ENCODE peak calls at places on chromosomes 1 and 21, in six cellular contexts. Q, T, D, Z, H and W are unnamed samples.

GRCh38 chr1:183993132-183993531 is 44.4 kb downstream of the COLGALT2 start:
- DNase-seq in Q (no peak), T (no peak), D (no peak), Z (no peak), H (no peak), W (no peak)

GRCh38 chr1:24803220-24803619 is 58.0 kb downstream of the CLIC4 start:
- DNase-seq in Q (no peak), T (no peak), D (no peak), Z (no peak), H (no peak), W (no peak)

GRCh38 chr1:39745016-39745670 is 6.5 kb downstream of the PPIE start:
- DNase-seq in Q (no peak), T (no peak), D (no peak), Z (no peak), H (no peak), W (no peak)

GRCh38 chr21:45108808-45109800 is 34.7 kb downstream of the ADARB1 start:
- DNase-seq in Q (no peak), T (no peak), D (no peak), Z (no peak), H (no peak), W (no peak)

GRCh38 chr1:53339736-53340385 is 12.0 kb upstream of the LRP8 start:
- DNase-seq in Q (no peak), T (no peak), D (no peak), Z (no peak), H (no peak), W (no peak)

GRCh38 chr1:26907071-26907922 is 6.5 kb downstream of the NR0B2 start:
- DNase-seq in Q (peak), T (no peak), D (peak), Z (no peak), H (no peak), W (no peak)

GRCh38 chr1:109781807-109782206 is 18.1 kb upstream of the EPS8L3 start:
- DNase-seq in Q (no peak), T (no peak), D (no peak), Z (no peak), H (no peak), W (no peak)

GRCh38 chr21:27646691-27647090 is 679.8 kb upstream of the ADAMTS5 start:
- DNase-seq in Q (no peak), T (no peak), D (no peak), Z (no peak), H (no peak), W (no peak)

GRCh38 chr1:15620155-15620545 is 2.9 kb downstream of the DDI2 start:
- DNase-seq in Q (peak), T (no peak), D (no peak), Z (no peak), H (no peak), W (no peak)

GRCh38 chr1:154422521-154422920 is 17.4 kb downstream of the IL6R start:
- DNase-seq in Q (no peak), T (no peak), D (no peak), Z (no peak), H (no peak), W (no peak)

GRCh38 chr1:93847811-93848288 is 31.2 kb downstream of the DNTTIP2 start:
- DNase-seq in Q (peak), T (peak), D (no peak), Z (peak), H (peak), W (no peak)

GRCh38 chr1:43376723-43377235 is 9.0 kb upstream of the ELOVL1 start:
- DNase-seq in Q (no peak), T (no peak), D (no peak), Z (no peak), H (no peak), W (no peak)

GRCh38 chr1:9164919-9165318 is 36.0 kb upstream of the GPR157 start:
- DNase-seq in Q (no peak), T (no peak), D (no peak), Z (no peak), H (no peak), W (no peak)

GRCh38 chr1:21052034-21052433 is 124.7 kb downstream of the EIF4G3 start:
- DNase-seq in Q (no peak), T (no peak), D (no peak), Z (no peak), H (no peak), W (peak)

GRCh38 chr1:79044974-79045650 is 38.6 kb upstream of the ADGRL4 start:
- DNase-seq in Q (peak), T (no peak), D (no peak), Z (no peak), H (no peak), W (peak)

GRCh38 chr1:210394281-210394798 is 65.6 kb downstream of the HHAT start:
- DNase-seq in Q (no peak), T (no peak), D (no peak), Z (no peak), H (no peak), W (no peak)

GRCh38 chr1:218742478-218743260 is 397.5 kb downstream of the TGFB2 start:
- DNase-seq in Q (no peak), T (no peak), D (no peak), Z (no peak), H (no peak), W (no peak)

GRCh38 chr1:174877208-174877673 is 122.5 kb upstream of the CACYBP start:
- DNase-seq in Q (peak), T (no peak), D (no peak), Z (no peak), H (no peak), W (peak)

GRCh38 chr1:43348343-43348808 is 10.4 kb upstream of the CDC20 start:
- DNase-seq in Q (peak), T (peak), D (no peak), Z (no peak), H (no peak), W (no peak)